ENCODE peak calls at places on chromosome 20, in five cellular contexts. H is HAP-1, J is MM.1S, O is GM23338, Y is prostate gland. W is an unnamed sample.

GRCh38 chr20:38184098-38184497 is 19.0 kb upstream of the TGM2 start:
- DNase-seq in H (no peak), J (no peak), Y (no peak), O (no peak), W (no peak)

GRCh38 chr20:53829086-53829703 is 235.6 kb upstream of the ZNF217 start:
- DNase-seq in J (no peak), H (no peak), Y (no peak), O (no peak), W (peak)

GRCh38 chr20:22586645-22587310 is 2.4 kb upstream of the FOXA2 start:
- DNase-seq in H (no peak), Y (peak), J (no peak), O (peak), W (no peak)

GRCh38 chr20:1895674-1896496 is 678 bp downstream of the SIRPA start:
- DNase-seq in Y (no peak), H (no peak), J (no peak), O (peak), W (peak)

GRCh38 chr20:60803335-60804070 is 448.6 kb upstream of the CDH4 start:
- DNase-seq in O (no peak), H (no peak), Y (no peak), J (no peak), W (no peak)

GRCh38 chr20:2955257-2955950 is 82.1 kb downstream of the PTPRA start:
- DNase-seq in J (peak), Y (no peak), H (no peak), O (no peak), W (no peak)

GRCh38 chr20:38252292-38253288 is 7.9 kb downstream of the KIAA1755 start:
- DNase-seq in H (no peak), O (peak), Y (no peak), J (no peak), W (peak)

GRCh38 chr20:63850689-63851547 is 10.4 kb upstream of the ABHD16B start:
- DNase-seq in H (no peak), O (no peak), J (peak), Y (no peak), W (no peak)

GRCh38 chr20:1087311-1087710 is 31.1 kb upstream of the PSMF1 start:
- DNase-seq in H (no peak), Y (no peak), J (peak), O (no peak), W (no peak)

GRCh38 chr20:24658920-24659660 is 189.7 kb downstream of the SYNDIG1 start:
- DNase-seq in J (no peak), Y (no peak), O (no peak), H (no peak), W (no peak)

GRCh38 chr20:49916146-49917002 is 1.0 kb upstream of the SPATA2 start:
- DNase-seq in J (peak), Y (peak), O (no peak), H (no peak), W (no peak)

GRCh38 chr20:58054744-58055373 is 173.6 kb downstream of the ANKRD60 start:
- DNase-seq in H (no peak), J (no peak), O (peak), Y (peak), W (peak)

GRCh38 chr20:5402903-5403531 is 86.3 kb upstream of the PROKR2 start:
- DNase-seq in J (peak), H (peak), Y (no peak), O (peak), W (no peak)

GRCh38 chr20:3431109-3431508 is 23.6 kb upstream of the DNAAF9 start:
- DNase-seq in O (no peak), H (no peak), Y (no peak), J (no peak), W (peak)

GRCh38 chr20:20530428-20531151 is 162.7 kb downstream of the INSM1 start:
- DNase-seq in O (no peak), J (no peak), H (no peak), Y (no peak), W (no peak)

GRCh38 chr20:40192083-40192482 is 497.0 kb downstream of the MAFB start:
- DNase-seq in Y (no peak), H (no peak), O (no peak), J (no peak), W (no peak)

GRCh38 chr20:35828434-35828833 is 56.6 kb downstream of the PHF20 start:
- DNase-seq in Y (no peak), H (no peak), O (no peak), J (no peak), W (peak)

GRCh38 chr20:3710703-3711417 is 1.5 kb downstream of the SIGLEC1 start:
- DNase-seq in H (peak), Y (peak), O (peak), J (peak), W (peak)

GRCh38 chr20:24699321-24700165 is 230.1 kb downstream of the SYNDIG1 start:
- DNase-seq in J (no peak), Y (no peak), H (no peak), O (no peak), W (no peak)

GRCh38 chr20:48758206-48758820 is 69.5 kb downstream of the PREX1 start:
- DNase-seq in Y (no peak), J (no peak), O (no peak), H (no peak), W (no peak)

GRCh38 chr20:48761023-48761785 is 66.6 kb downstream of the PREX1 start:
- DNase-seq in H (no peak), J (no peak), O (no peak), Y (no peak), W (no peak)

GRCh38 chr20:48761914-48762313 is 65.9 kb downstream of the PREX1 start:
- DNase-seq in J (no peak), Y (no peak), O (no peak), H (no peak), W (no peak)

GRCh38 chr20:48759631-48760245 is 68.1 kb downstream of the PREX1 start:
- DNase-seq in J (no peak), H (no peak), Y (no peak), O (no peak), W (no peak)

DNA sequence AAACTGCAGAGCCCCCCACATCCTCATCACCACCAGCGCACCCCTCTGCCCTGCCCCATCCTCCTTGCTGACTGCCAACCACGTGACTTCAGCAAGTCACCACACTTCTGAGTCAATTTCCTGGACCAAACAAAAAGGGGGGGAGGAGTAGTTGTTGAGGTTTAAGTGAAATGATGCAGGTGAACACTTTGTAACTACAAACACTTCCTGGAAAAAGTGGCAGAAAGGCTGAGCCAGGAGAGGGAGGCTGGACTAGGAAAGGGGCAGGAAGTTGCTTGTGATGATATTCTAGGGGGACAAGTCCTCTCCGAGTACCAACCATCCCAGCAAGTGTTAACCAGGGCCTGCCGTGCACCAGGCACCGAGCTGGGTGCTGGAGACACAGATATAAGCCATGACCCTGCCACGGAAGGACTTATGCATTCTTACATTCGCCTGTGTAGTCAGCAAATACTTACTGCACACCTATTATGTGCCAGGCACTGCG is 67.4 kb downstream of the PREX1 start:
- DNase-seq in Y (no peak), O (no peak), H (no peak), J (peak), W (peak)
- H3K4me3 ChIP-seq in Y (no peak), O (no peak), H (no peak), J (no peak), W (no peak)

GRCh38 chr20:59572515-59572914 is 31.8 kb upstream of the PHACTR3 start:
- DNase-seq in J (no peak), O (no peak), Y (no peak), H (no peak), W (no peak)
- H3K4me3 ChIP-seq in J (no peak), O (peak), Y (no peak), H (no peak), W (no peak)

DNA sequence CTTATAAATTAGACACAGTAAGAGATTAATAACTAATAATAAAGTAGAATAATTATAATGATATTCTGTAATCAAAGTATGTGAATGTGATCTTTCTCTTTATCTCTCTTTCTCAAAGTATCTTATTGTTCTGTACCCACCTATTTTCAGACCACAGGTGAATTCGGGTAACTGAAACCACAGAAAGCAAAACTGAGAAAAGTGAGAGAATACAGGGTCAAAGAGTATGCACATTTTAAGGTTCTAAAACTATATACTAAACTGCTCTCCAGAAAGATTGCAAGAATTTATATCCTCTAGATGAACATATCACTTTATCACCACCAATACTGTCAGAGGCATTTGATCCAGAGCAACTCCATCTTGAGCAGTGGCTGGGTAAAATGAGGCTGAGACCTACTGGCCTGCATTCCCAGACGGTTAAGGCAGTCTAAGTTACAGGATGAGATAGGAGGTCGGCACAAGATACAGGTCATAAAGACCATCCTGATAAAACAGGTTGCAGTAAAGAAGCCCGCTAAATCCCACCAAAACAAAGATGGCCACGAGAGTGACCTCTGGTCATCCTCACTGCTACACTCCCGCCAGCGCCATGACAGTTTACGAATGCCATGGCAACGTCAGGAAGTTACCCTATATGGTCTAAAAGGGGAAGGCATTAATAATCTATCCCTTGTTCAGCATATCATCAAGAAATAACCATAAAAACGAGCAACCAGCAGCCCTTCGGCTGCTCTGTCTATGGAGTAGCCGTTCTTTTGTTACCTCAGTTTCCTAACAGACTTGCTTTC is 211.3 kb downstream of the PTPRT start:
- DNase-seq in H (no peak), O (no peak), J (peak), Y (no peak), W (no peak)
- H3K4me3 ChIP-seq in H (no peak), O (no peak), J (no peak), Y (no peak), W (no peak)

DNA sequence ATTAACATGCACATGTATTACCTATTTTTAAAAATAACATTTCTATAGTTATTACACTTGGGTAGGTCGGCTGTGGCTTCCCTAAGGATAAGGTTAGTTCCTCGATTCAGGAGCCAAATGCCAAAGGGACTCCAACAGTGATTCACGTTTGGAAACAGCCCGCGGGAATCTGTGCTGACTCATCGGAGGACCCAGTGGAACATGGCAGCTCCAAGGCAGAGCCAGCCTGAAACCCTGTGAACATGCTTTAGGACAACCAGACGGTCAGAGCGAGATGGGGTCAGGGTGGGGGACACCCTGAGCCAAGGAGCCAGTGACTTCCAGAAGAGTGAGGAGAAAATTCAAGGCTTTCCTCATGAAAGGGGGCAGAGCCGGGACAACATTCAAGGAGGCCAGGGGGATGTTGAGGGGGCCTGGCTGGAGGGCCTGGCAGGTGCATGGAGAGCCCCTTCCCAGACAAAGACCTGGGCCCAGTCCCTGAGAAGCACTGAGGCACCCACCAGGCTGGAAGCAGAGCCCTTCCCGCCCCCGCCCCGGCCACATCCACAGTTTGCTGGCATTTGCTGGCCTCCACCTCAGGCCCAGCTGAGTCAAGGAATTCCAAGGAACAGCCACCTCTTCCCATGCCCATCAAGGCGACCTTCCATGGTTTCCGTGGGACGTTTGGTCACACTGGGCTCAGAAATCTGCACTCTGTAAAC is 133.2 kb downstream of the SNX5 start:
- DNase-seq in Y (no peak), J (no peak), H (no peak), O (no peak), W (peak)
- H3K4me3 ChIP-seq in Y (no peak), J (no peak), H (no peak), O (no peak), W (no peak)

DNA sequence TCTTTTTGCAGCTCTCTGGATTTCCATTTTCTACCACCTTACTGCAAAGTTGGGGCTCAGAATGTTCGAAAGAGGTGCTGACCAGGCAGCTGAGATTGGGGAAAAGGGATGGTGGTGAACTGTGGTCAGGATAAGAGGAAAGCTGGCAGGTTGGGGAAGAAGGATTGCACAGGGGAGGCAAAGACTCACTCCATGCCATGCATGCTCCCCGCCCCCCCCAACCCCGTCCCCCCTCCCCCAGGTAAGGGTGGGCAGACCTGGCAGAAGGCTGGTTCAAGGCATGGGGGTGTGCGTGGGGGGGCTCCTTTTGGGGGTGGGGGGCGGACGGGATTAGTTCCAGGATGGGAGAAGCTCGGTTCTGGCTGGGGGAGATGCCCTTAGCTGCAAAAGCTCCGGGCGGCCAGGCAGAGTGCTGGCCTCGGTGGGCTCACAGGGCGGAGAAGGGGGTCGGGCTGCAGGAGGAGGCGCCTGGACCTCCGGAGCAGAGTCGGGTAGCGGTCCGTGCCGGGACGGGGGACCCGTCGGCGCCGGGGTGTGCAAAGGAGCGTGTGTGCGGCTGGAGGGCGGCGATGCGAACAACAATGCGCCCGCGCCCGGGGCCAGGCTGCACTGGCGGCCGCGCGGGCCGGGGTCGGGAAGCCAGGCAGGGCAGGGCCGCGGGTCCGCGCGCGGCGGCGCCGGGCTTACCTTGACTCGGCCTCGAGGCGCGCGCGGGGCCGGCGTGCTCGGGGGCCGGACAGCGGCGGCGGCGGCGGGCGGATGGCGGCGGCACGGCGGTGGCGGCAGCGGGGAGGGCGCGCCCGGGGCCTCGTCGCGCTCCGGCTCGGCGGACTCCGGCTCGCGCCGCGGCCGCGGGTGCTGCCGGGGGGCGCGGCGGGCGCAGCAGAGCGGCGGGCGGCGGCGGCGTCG is 844 bp downstream of the ADNP start:
- DNase-seq in J (peak), H (peak), Y (no peak), O (no peak), W (no peak)
- H3K4me3 ChIP-seq in J (peak), H (peak), Y (peak), O (peak), W (peak)

DNA sequence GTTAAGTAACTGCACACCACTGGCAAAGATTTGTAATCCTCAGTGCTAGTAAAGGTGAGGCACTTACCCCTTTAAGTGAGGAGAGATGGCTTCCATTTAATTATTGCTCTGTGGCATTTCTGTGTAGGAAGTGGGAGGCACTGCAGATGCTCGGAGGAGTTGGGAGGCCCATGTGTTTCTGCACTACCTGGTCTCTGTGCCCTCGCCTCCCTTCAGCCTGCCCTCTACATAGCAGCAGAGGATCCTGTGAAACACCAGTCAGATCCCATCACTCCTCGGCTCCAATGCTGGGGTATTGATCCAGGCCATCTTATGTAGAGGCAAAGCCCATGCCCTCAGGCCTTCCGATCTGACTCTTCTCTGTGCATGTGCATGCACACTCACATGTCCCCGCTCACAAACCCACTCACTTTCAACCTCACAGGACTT is 67.0 kb downstream of the SLX4IP start:
- DNase-seq in H (no peak), O (no peak), Y (no peak), J (no peak), W (no peak)
- H3K4me3 ChIP-seq in H (no peak), O (no peak), Y (no peak), J (no peak), W (no peak)

W was measured in astrocyte of the spinal cord.